ENCODE peak calls at places on chromosomes 11 and 22, in five cellular contexts. Y is right lobe of liver, U is WERI-Rb-1, E is uterus, A is HCT116. F is an unnamed sample. For H3K27me3, the result is how much of the 10 kb centered on the place peaks cover.

GRCh38 chr11:73158356-73159051 is 16.4 kb upstream of the FCHSD2 start:
- DNase-seq in Y (peak), A (no peak), U (peak), E (no peak), F (peak)

GRCh38 chr11:116193321-116194114 is 579.3 kb downstream of the BUD13 start:
- DNase-seq in U (peak), Y (no peak), A (no peak), E (peak), F (no peak)

GRCh38 chr11:120424185-120424969 is 87.2 kb upstream of the GRIK4 start:
- DNase-seq in E (no peak), A (no peak), U (no peak), Y (no peak), F (no peak)

GRCh38 chr22:44915441-44915840 is 94.4 kb downstream of the PHF21B start:
- DNase-seq in U (no peak), Y (peak), A (no peak), E (no peak), F (peak)

GRCh38 chr22:17774206-17774927 is at the start of gene BID:
- DNase-seq in U (peak), Y (peak), E (peak), A (no peak), F (peak)

GRCh38 chr11:7977251-7977917 is 9.8 kb upstream of the EIF3F start:
- DNase-seq in U (no peak), A (no peak), Y (no peak), E (no peak), F (no peak)

GRCh38 chr11:65776196-65776595 is 4.6 kb downstream of the AP5B1 start:
- DNase-seq in Y (peak), E (no peak), U (no peak), A (no peak), F (peak)

GRCh38 chr11:17552041-17552355 is 4.9 kb downstream of the OTOG start:
- DNase-seq in A (no peak), Y (no peak), E (no peak), U (no peak), F (no peak)

GRCh38 chr22:37173709-37174108 is 14.3 kb downstream of the C1QTNF6 start:
- DNase-seq in A (no peak), U (no peak), Y (peak), E (peak), F (peak)

GRCh38 chr11:26134053-26134452 is 197.9 kb upstream of the ANO3 start:
- DNase-seq in U (no peak), Y (no peak), A (no peak), E (no peak), F (no peak)

GRCh38 chr11:13465909-13466371 is 2.9 kb upstream of the BTBD10 start:
- DNase-seq in E (no peak), U (no peak), Y (no peak), A (peak), F (no peak)

GRCh38 chr11:60209977-60210376 is 27.1 kb upstream of the MS4A6A start:
- DNase-seq in A (no peak), U (no peak), E (no peak), Y (no peak), F (no peak)

GRCh38 chr11:12090761-12091261 is 19.6 kb upstream of the MICAL2 start:
- DNase-seq in U (no peak), E (no peak), Y (no peak), A (peak), F (no peak)

GRCh38 chr11:47992959-47993820 is 12.8 kb downstream of the PTPRJ start:
- DNase-seq in A (peak), U (no peak), E (no peak), Y (no peak), F (peak)

GRCh38 chr11:63505857-63506528 is at the start of gene LGALS12:
- DNase-seq in E (no peak), Y (peak), A (no peak), U (no peak), F (no peak)

GRCh38 chr22:49968313-49968830 is 7.8 kb downstream of the PIM3 start:
- DNase-seq in U (no peak), Y (peak), E (peak), A (no peak), F (peak)

GRCh38 chr11:119262668-119263351 is 54.1 kb downstream of the MCAM start:
- DNase-seq in A (no peak), U (no peak), Y (no peak), E (no peak), F (no peak)

GRCh38 chr11:92384316-92384715 is 159.7 kb downstream of the FAT3 start:
- DNase-seq in A (no peak), U (no peak), E (no peak), Y (no peak), F (no peak)

GRCh38 chr22:27022741-27023373 is 365.5 kb downstream of the MIAT start:
- DNase-seq in U (no peak), Y (no peak), E (no peak), A (no peak), F (no peak)

GRCh38 chr11:32173435-32173834 is 82.6 kb downstream of the RCN1 start:
- DNase-seq in E (peak), A (peak), U (peak), Y (peak), F (no peak)

GRCh38 chr22:31826443-31826842 is 72.6 kb downstream of the DEPDC5 start:
- DNase-seq in U (no peak), A (no peak), Y (no peak), E (no peak), F (no peak)

GRCh38 chr22:19874307-19875060 is 19.8 kb upstream of the GNB1L start:
- DNase-seq in E (peak), Y (no peak), A (no peak), U (peak), F (peak)

GRCh38 chr22:46795140-46795539 is 32.7 kb downstream of the TBC1D22A start:
- DNase-seq in U (no peak), A (no peak), E (no peak), Y (no peak), F (peak)

GRCh38 chr22:37498289-37498909 is 12.2 kb upstream of the MFNG start:
- DNase-seq in E (no peak), Y (no peak), A (no peak), U (peak), F (peak)

GRCh38 chr11:2097356-2097997 is 41.7 kb downstream of the IGF2 start:
- DNase-seq in A (no peak), E (peak), U (no peak), Y (peak), F (peak)

GRCh38 chr11:34809191-34810106 is 106.7 kb downstream of the APIP start:
- DNase-seq in A (no peak), U (no peak), E (no peak), Y (no peak), F (no peak)

DNA sequence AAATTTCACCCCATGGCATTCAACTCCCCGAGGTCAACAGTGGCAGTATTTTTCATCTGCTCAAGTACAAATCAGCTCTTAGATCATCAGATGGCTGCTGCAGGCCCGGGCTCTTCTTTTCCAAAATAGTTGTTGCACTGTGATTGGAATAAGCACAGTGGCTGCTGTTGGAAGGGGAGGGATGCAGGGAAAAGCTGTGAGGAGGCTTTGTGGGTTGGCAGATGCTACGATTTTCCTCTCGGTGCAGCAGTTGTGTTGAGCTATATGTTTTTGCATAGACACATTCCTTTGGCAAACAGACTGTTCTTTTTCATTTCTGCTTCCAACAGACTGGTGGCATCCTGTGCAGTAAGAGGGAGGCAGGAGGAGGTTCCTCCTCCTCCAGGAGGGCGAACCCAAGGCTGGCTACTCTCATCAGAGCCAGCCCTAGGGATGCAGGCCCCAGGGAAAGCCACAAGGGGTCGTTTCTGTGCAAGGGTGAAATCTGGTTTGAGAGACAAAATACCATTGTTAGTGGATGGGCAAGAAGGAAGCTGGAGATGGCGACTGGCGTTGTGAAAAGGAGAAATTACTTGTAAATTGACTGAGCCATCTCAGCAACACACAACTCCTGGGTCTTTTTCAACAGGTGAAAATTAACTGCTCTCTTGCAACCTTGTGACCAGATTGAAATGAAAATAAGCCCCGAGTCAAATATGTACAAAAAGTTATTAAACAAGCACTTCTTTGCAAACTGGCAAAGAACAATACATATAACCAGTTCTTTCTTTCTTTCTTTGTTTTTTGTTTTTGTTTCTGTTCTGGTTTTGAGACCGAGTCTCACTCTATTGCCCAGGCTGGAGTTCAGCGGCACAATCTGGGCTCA is 26.6 kb upstream of the UBASH3B start:
- DNase-seq in E (peak), A (peak), U (peak), Y (peak), F (peak)
- H3K27me3 ChIP-seq in E (under half), A (under half), U (half or more), Y (under half), F (under half)

GRCh38 chr11:124864176-124864891 is 898 bp upstream of the ROBO3 start:
- DNase-seq in U (no peak), Y (no peak), E (no peak), A (no peak), F (no peak)
- H3K27me3 ChIP-seq in U (under half), Y (under half), E (half or more), A (under half), F (half or more)

DNA sequence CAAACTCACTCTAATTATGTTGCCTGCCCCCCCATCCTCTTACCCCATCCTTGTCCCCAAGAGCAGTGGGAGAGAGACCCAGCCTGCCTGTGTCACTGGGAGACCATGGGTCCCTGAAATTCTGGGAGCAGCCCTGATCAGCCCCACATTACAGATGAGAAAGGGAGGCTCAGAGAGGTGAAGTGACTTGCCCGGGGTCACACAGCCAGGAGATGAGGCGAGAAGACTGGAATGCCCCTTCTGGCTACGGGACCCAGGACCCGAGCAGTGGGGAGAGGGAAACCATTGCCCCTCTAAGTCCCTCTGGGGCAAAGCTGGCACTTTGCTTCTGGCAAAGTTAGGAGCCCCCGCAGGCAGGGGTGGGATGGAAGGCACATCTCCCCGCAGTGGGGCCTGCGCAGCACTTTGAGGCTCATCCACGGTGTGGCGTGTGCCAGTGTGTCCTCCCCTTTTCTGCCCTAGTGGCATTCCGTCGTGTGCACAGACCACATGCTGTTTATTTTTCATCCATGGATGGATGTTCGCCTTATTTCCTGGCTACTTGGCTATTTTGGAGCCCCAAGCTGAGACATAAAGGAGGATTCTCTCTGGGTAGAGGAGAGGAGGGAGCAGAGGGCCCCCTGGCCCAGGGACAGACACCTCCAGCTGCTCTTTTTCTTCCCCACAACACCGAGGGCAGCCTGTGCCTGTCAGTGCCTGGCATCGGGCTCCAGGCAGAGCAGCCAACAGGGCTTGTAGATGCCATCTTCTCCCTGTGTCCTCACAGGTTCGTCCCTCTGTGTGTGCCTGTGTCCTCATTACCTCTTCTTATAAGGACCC is 3.7 kb upstream of the FGF3 start:
- DNase-seq in U (no peak), A (no peak), Y (no peak), E (no peak), F (no peak)
- H3K27me3 ChIP-seq in U (half or more), A (under half), Y (under half), E (under half), F (half or more)

GRCh38 chr11:117769530-117769929 is 27.5 kb downstream of the DSCAML1 start:
- DNase-seq in U (no peak), A (no peak), E (no peak), Y (no peak), F (no peak)

GRCh38 chr11:117767071-117767470 is 29.9 kb downstream of the DSCAML1 start:
- DNase-seq in A (no peak), E (no peak), Y (no peak), U (no peak), F (no peak)

GRCh38 chr11:117771197-117771596 is 25.8 kb downstream of the DSCAML1 start:
- DNase-seq in A (no peak), U (no peak), E (no peak), Y (no peak), F (no peak)

GRCh38 chr11:117766576-117766975 is 30.4 kb downstream of the DSCAML1 start:
- DNase-seq in U (no peak), Y (no peak), A (no peak), E (no peak), F (no peak)

GRCh38 chr11:117768506-117768905 is 28.5 kb downstream of the DSCAML1 start:
- DNase-seq in U (no peak), E (no peak), Y (no peak), A (no peak), F (no peak)
- H3K27me3 ChIP-seq in U (under half), E (under half), Y (under half), A (under half), F (under half)

GRCh38 chr11:30479899-30480298 is 106.3 kb downstream of the MPPED2 start:
- DNase-seq in A (no peak), U (no peak), E (no peak), Y (no peak), F (no peak)
- H3K27me3 ChIP-seq in A (half or more), U (under half), E (under half), Y (under half), F (under half)

GRCh38 chr11:134334796-134335571 is 3.2 kb downstream of the GLB1L2 start:
- DNase-seq in A (peak), Y (no peak), U (no peak), E (no peak), F (no peak)
- H3K27me3 ChIP-seq in A (under half), Y (under half), U (under half), E (under half), F (under half)

GRCh38 chr11:104625246-104625645 is 273.0 kb downstream of the CASP12 start:
- DNase-seq in E (no peak), U (no peak), Y (no peak), A (no peak), F (no peak)
- H3K27me3 ChIP-seq in E (under half), U (under half), Y (under half), A (under half), F (under half)

GRCh38 chr11:129611661-129612566 is 203.7 kb upstream of the TMEM45B start:
- DNase-seq in A (no peak), Y (no peak), E (no peak), U (no peak), F (no peak)
- H3K27me3 ChIP-seq in A (under half), Y (under half), E (under half), U (half or more), F (under half)

GRCh38 chr22:24153353-24153752 is 27.9 kb upstream of the SUSD2 start:
- DNase-seq in U (no peak), A (no peak), E (no peak), Y (no peak), F (peak)
- H3K27me3 ChIP-seq in U (under half), A (under half), E (under half), Y (under half), F (under half)